ENCODE peak calls at places on chromosomes 11 and 22, in five cellular contexts. E, Y, O, S and T are unnamed samples.

GRCh38 chr11:75465701-75466531 is 32.9 kb upstream of the KLHL35 start:
- DNase-seq in O (no peak), E (no peak), Y (no peak), S (no peak), T (no peak)

GRCh38 chr11:92859290-92859689 is 110.2 kb upstream of the MTNR1B start:
- DNase-seq in O (no peak), S (no peak), E (no peak), Y (no peak), T (no peak)

GRCh38 chr22:17913705-17914282 is 110.6 kb downstream of the MICAL3 start:
- DNase-seq in O (no peak), E (no peak), Y (no peak), S (no peak), T (no peak)

GRCh38 chr11:1127664-1128162 is 30.0 kb upstream of the MUC5AC start:
- DNase-seq in O (peak; percentile 11), E (no peak), Y (no peak), S (no peak), T (no peak)

GRCh38 chr11:65718964-65719492 is 1.6 kb downstream of the RNASEH2C start:
- DNase-seq in O (no peak), S (no peak), E (no peak), Y (no peak), T (no peak)

GRCh38 chr22:36252754-36253522 is at the start of gene APOL1:
- DNase-seq in S (peak; percentile 12), E (no peak), Y (no peak), O (no peak), T (no peak)

GRCh38 chr22:33325232-33326004 is 267.2 kb upstream of the SYN3 start:
- DNase-seq in S (no peak), Y (no peak), E (no peak), O (no peak), T (no peak)

GRCh38 chr11:127130321-127130720 is 129.8 kb upstream of the KIRREL3 start:
- DNase-seq in S (no peak), O (no peak), E (no peak), Y (no peak), T (no peak)

GRCh38 chr22:20166703-20167102 is 15.8 kb upstream of the CCDC188 start:
- DNase-seq in E (no peak), Y (no peak), O (no peak), S (no peak), T (no peak)

GRCh38 chr11:43578346-43579170 is 102.0 kb upstream of the HSD17B12 start:
- DNase-seq in S (no peak), Y (peak; percentile 47), E (peak; percentile 10), O (no peak), T (no peak)

GRCh38 chr11:2744166-2744565 is 44.4 kb upstream of the KCNQ1OT1 start:
- DNase-seq in S (no peak), E (no peak), Y (no peak), O (no peak), T (no peak)

GRCh38 chr11:78253797-78254196 is 65.1 kb downstream of the USP35 start:
- DNase-seq in O (no peak), E (peak; percentile 26), S (no peak), Y (no peak), T (no peak)

GRCh38 chr22:37245740-37246139 is 1.7 kb upstream of the RAC2 start:
- DNase-seq in Y (no peak), E (no peak), O (no peak), S (no peak), T (no peak)

GRCh38 chr11:112965601-112966125 is 4.4 kb downstream of the NCAM1 start:
- DNase-seq in Y (no peak), S (no peak), O (no peak), E (no peak), T (no peak)

GRCh38 chr22:31800065-31800464 is 46.2 kb downstream of the DEPDC5 start:
- DNase-seq in Y (peak; percentile 57), S (no peak), O (no peak), E (peak; percentile 23), T (no peak)

GRCh38 chr22:39718921-39719320 is 148.4 kb downstream of the CACNA1I start:
- DNase-seq in O (no peak), E (no peak), S (no peak), Y (no peak), T (no peak)

GRCh38 chr11:77506857-77507256 is 33.0 kb upstream of the PAK1 start:
- DNase-seq in E (no peak), O (no peak), S (no peak), Y (peak; percentile 72), T (no peak)

GRCh38 chr11:78370406-78371172 is 47.0 kb downstream of the GAB2 start:
- DNase-seq in O (peak; percentile 54), E (no peak), S (no peak), Y (no peak), T (no peak)

GRCh38 chr22:32649515-32650200 is 151.8 kb upstream of the TIMP3 start:
- DNase-seq in E (no peak), Y (no peak), S (no peak), O (peak; percentile 75), T (no peak)

GRCh38 chr22:37904572-37905533 is 1.2 kb upstream of the MICALL1 start:
- DNase-seq in S (peak; percentile 58), Y (peak; percentile 93), O (peak; percentile 70), E (peak; percentile 97), T (no peak)

GRCh38 chr11:1935156-1936071 is 11.7 kb upstream of the MRPL23 start:
- DNase-seq in E (no peak), S (no peak), O (no peak), Y (no peak), T (no peak)

GRCh38 chr22:35046744-35047462 is 19.1 kb upstream of the ISX start:
- DNase-seq in S (no peak), E (no peak), O (no peak), Y (no peak), T (no peak)

GRCh38 chr11:19935507-19935906 is 222.9 kb downstream of the NAV2 start:
- DNase-seq in Y (no peak), S (peak; percentile 71), O (no peak), E (no peak), T (no peak)

GRCh38 chr22:37068859-37069258 is 17.3 kb downstream of the KCTD17 start:
- DNase-seq in E (no peak), S (peak; percentile 81), O (no peak), Y (no peak), T (no peak)

GRCh38 chr11:90803781-90804180 is 580.9 kb upstream of the CHORDC1 start:
- DNase-seq in S (no peak), Y (no peak), E (no peak), O (no peak), T (no peak)

GRCh38 chr22:49764151-49764581 is 63.5 kb downstream of the BRD1 start:
- DNase-seq in Y (no peak), S (peak; percentile 45), E (no peak), O (no peak), T (no peak)

GRCh38 chr22:29710922-29711593 is 8.7 kb upstream of the CABP7 start:
- DNase-seq in Y (no peak), S (no peak), O (no peak), E (no peak), T (no peak)

GRCh38 chr22:31846161-31847115 is 92.6 kb downstream of the DEPDC5 start:
- DNase-seq in S (no peak), E (peak; percentile 83), Y (no peak), O (no peak), T (no peak)

GRCh38 chr22:30302810-30303138 is 13.5 kb upstream of the CASTOR1 start:
- DNase-seq in E (no peak), O (no peak), Y (no peak), S (no peak), T (no peak)

GRCh38 chr11:104582431-104582830 is 315.8 kb downstream of the CASP12 start:
- DNase-seq in E (no peak), O (no peak), Y (no peak), S (no peak), T (no peak)

GRCh38 chr22:30266445-30267381 is at the start of gene OSM:
- DNase-seq in S (no peak), E (no peak), O (peak; percentile 70), Y (no peak), T (peak; percentile 52)

GRCh38 chr11:116691779-116692178 is 81.0 kb downstream of the BUD13 start:
- DNase-seq in O (no peak), Y (peak; percentile 69), E (no peak), S (peak; percentile 78), T (no peak)

GRCh38 chr11:28606930-28607329 is 498.7 kb downstream of the METTL15 start:
- DNase-seq in Y (no peak), E (no peak), S (peak; percentile 65), O (no peak), T (no peak)

GRCh38 chr11:7421136-7421535 is 64.2 kb upstream of the OLFML1 start:
- DNase-seq in Y (no peak), E (no peak), O (no peak), S (no peak), T (no peak)

GRCh38 chr11:69718147-69718546 is 14.3 kb upstream of the FGF19 start:
- DNase-seq in O (no peak), Y (peak; percentile 19), E (no peak), S (peak; percentile 89), T (no peak)